ENCODE peak calls at places on chromosomes 2 and 18, in ten cellular contexts. F is colonic mucosa, O is HS-27A, Q is occipital lobe, T is T-helper 9 cell, W is epithelial cell of esophagus, R is cerebellum, E is T1000, C is NCI-H1694, N is DMS153. K is an unnamed sample.

GRCh38 chr2:168244318-168244717 is 3.1 kb downstream of the STK39 start:
- DNase-seq in F (peak), O (no peak), Q (no peak), T (no peak), W (peak), R (peak), E (no peak), C (peak), N (peak), K (no peak)

GRCh38 chr2:146412625-146413024 is 1432.2 kb upstream of the ACVR2A start:
- DNase-seq in F (no peak), O (no peak), Q (no peak), T (no peak), W (no peak), R (no peak), E (no peak), C (no peak), N (no peak), K (no peak)

GRCh38 chr18:3870914-3871313 is 420.9 kb downstream of the TGIF1 start:
- DNase-seq in F (no peak), O (no peak), Q (no peak), T (no peak), W (no peak), R (peak), E (no peak), C (no peak), N (no peak), K (no peak)

GRCh38 chr2:231512222-231512621 is 18.0 kb downstream of the NMUR1 start:
- DNase-seq in F (no peak), O (no peak), Q (peak), T (no peak), W (peak), R (peak), E (no peak), C (no peak), N (no peak), K (peak)

GRCh38 chr2:119741001-119741400 is 18.7 kb upstream of the PTPN4 start:
- DNase-seq in F (no peak), O (no peak), Q (no peak), T (no peak), W (no peak), R (no peak), E (no peak), C (no peak), N (no peak), K (no peak)

GRCh38 chr2:86485103-86485502 is 43.9 kb downstream of the KDM3A start:
- DNase-seq in F (no peak), O (no peak), Q (no peak), T (no peak), W (no peak), R (no peak), E (no peak), C (no peak), N (no peak), K (no peak)

GRCh38 chr2:178361588-178361987 is 89.4 kb downstream of the PRKRA start:
- DNase-seq in F (no peak), O (no peak), Q (no peak), T (no peak), W (no peak), R (no peak), E (no peak), C (peak), N (no peak), K (no peak)

GRCh38 chr18:45448871-45449270 is 166.4 kb upstream of the SLC14A2 start:
- DNase-seq in F (no peak), O (no peak), Q (no peak), T (no peak), W (no peak), R (peak), E (no peak), C (no peak), N (no peak), K (no peak)

GRCh38 chr2:36708119-36708741 is 11.7 kb downstream of the VIT start:
- DNase-seq in F (no peak), O (peak), Q (no peak), T (no peak), W (peak), R (no peak), E (no peak), C (no peak), N (no peak), K (peak)

GRCh38 chr18:57518533-57518932 is 68.0 kb downstream of the FECH start:
- DNase-seq in F (no peak), O (no peak), Q (no peak), T (no peak), W (no peak), R (no peak), E (no peak), C (no peak), N (no peak), K (no peak)

GRCh38 chr2:215746507-215747243 is 266.7 kb downstream of the MREG start:
- DNase-seq in F (no peak), O (no peak), Q (no peak), T (no peak), W (no peak), R (no peak), E (no peak), C (no peak), N (no peak), K (no peak)

GRCh38 chr18:39414009-39414700 is 1848.6 kb upstream of the CELF4 start:
- DNase-seq in F (no peak), O (no peak), Q (no peak), T (no peak), W (peak), R (no peak), E (no peak), C (no peak), N (no peak), K (peak)

GRCh38 chr18:39591647-39592046 is 2026.0 kb upstream of the CELF4 start:
- DNase-seq in F (no peak), O (no peak), Q (no peak), T (no peak), W (no peak), R (no peak), E (no peak), C (no peak), N (no peak), K (no peak)

GRCh38 chr2:54945401-54946219 is 104.6 kb downstream of the RTN4 start:
- DNase-seq in F (no peak), O (no peak), Q (peak), T (no peak), W (peak), R (peak), E (peak), C (no peak), N (no peak), K (no peak)

GRCh38 chr18:72935744-72936143 is 68.0 kb upstream of the NETO1 start:
- DNase-seq in F (no peak), O (no peak), Q (no peak), T (no peak), W (peak), R (no peak), E (no peak), C (no peak), N (no peak), K (no peak)

GRCh38 chr18:74522635-74523548 is 11.4 kb upstream of the CNDP1 start:
- DNase-seq in F (no peak), O (no peak), Q (no peak), T (no peak), W (no peak), R (no peak), E (no peak), C (no peak), N (no peak), K (no peak)